ENCODE peak calls at places on chromosome 18, in six cellular contexts. X, B, T, V, G and W are unnamed samples.
A peak's percentile ranks its signal among the peaks of the same experiment; 100 is the strongest.

GRCh38 chr18:31538837-31539236 is 40.9 kb downstream of the DSG2 start:
- DNase-seq in B (no peak), V (no peak), T (no peak), G (no peak), X (no peak), W (no peak)

GRCh38 chr18:77131100-77131651 is 1.4 kb downstream of the MBP start:
- DNase-seq in T (no peak), G (peak; percentile 19), V (peak; percentile 9), X (peak; percentile 42), B (peak; percentile 21), W (no peak)

GRCh38 chr18:79927597-79928562 is 23.6 kb downstream of the SLC66A2 start:
- DNase-seq in G (peak; percentile 59), T (no peak), V (no peak), B (no peak), X (no peak), W (no peak)

GRCh38 chr18:58196164-58196563 is 152.1 kb downstream of the NEDD4L start:
- DNase-seq in V (no peak), X (no peak), B (peak; percentile 75), G (no peak), T (no peak), W (peak; percentile 28)

GRCh38 chr18:3306391-3306790 is 44.5 kb downstream of the MYL12B start:
- DNase-seq in B (peak; percentile 18), G (no peak), T (no peak), X (no peak), V (no peak), W (no peak)

GRCh38 chr18:44912740-44913478 is 232.2 kb downstream of the SETBP1 start:
- DNase-seq in X (no peak), V (no peak), G (no peak), B (no peak), T (peak; percentile 26), W (no peak)

GRCh38 chr18:69161383-69162028 is 239.2 kb upstream of the DOK6 start:
- DNase-seq in V (no peak), B (no peak), X (no peak), T (no peak), G (peak; percentile 31), W (peak; percentile 61)

GRCh38 chr18:58789856-58790255 is 74.8 kb upstream of the ZNF532 start:
- DNase-seq in T (no peak), G (no peak), B (no peak), X (no peak), V (no peak), W (no peak)

GRCh38 chr18:28045176-28045810 is 131.6 kb downstream of the CDH2 start:
- DNase-seq in G (no peak), X (peak; percentile 14), T (no peak), B (peak; percentile 30), V (no peak), W (peak; percentile 73)

GRCh38 chr18:77617681-77618080 is 368.0 kb downstream of the GALR1 start:
- DNase-seq in B (no peak), G (no peak), X (no peak), V (no peak), T (no peak), W (no peak)

GRCh38 chr18:68220458-68220857 is 494.4 kb downstream of the TMX3 start:
- DNase-seq in T (no peak), B (no peak), G (no peak), X (no peak), V (no peak), W (no peak)

GRCh38 chr18:64659186-64659585 is 510.3 kb upstream of the LINC00305 start:
- DNase-seq in V (no peak), B (no peak), T (no peak), G (no peak), X (no peak), W (no peak)

GRCh38 chr18:76708727-76709353 is 113.5 kb upstream of the ZNF236 start:
- DNase-seq in G (no peak), B (no peak), V (no peak), T (no peak), X (no peak), W (no peak)

GRCh38 chr18:34592961-34593382 is 117.1 kb upstream of the DTNA start:
- DNase-seq in G (peak; percentile 50), T (no peak), V (no peak), B (no peak), X (peak; percentile 75), W (peak; percentile 76)

GRCh38 chr18:29164020-29164706 is 987.2 kb upstream of the CDH2 start:
- DNase-seq in X (no peak), B (peak; percentile 96), G (no peak), V (no peak), T (no peak), W (peak; percentile 97)

GRCh38 chr18:13611058-13611615 is 115.2 kb downstream of the FAM210A start:
- DNase-seq in T (peak; percentile 79), X (peak; percentile 28), B (no peak), V (no peak), G (peak; percentile 51), W (peak; percentile 66)
- H3F3A ChIP-seq in T (peaks cover 33% of the 10 kb centered on the region), X (no peaks in the 10 kb centered on the region), B (no peaks in the 10 kb centered on the region), V (no peaks in the 10 kb centered on the region), G (no peaks in the 10 kb centered on the region), W (no peaks in the 10 kb centered on the region)

DNA sequence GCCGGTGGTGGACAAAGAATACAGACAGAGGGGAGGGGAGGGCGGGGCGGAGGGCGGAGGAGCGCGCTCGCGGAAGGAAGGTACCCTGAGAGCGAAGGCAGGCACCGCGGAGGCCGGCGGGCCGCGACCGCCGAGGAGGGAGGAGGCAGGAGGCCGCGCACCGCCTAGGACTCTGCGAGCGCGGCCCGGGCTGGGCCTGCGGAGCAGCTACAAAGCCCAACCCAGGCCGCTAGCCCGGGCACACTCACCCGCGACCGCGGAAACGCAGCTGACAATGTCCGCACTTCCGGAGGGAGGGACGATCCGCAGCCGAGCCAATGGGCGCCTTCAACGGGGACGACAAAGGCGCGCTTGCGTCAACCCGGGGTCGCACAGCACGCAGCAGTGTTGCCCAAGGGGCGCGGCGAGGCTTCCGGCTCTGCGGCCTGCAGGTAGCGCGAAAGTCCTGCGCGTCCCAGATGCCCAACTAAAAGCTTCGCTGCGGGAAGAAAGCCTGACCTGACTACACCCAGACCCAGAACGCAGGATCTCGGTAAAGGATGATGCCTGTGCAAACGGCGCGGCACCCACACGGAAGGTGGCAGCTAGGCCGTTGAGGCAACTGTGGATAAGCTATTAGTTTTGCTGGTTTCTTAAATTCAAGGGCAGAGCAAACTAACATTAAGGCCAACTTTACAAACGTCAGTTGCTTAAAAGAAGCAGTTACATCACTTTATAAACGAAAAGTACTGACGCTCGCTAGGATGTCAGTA is at the start of gene C18orf32:
- DNase-seq in B (peak; percentile 79), V (peak; percentile 88), X (peak; percentile 97), T (peak; percentile 97), G (peak; percentile 95), W (peak; percentile 97)
- H3F3A ChIP-seq in B (peaks cover 18% of the 10 kb centered on the region), V (peaks cover 57% of the 10 kb centered on the region), X (peaks cover 45% of the 10 kb centered on the region), T (peaks cover 55% of the 10 kb centered on the region), G (peaks cover 58% of the 10 kb centered on the region), W (peaks cover 56% of the 10 kb centered on the region)

GRCh38 chr18:23484783-23485182 is 18.5 kb upstream of the RMC1 start:
- DNase-seq in G (no peak), T (no peak), V (no peak), X (no peak), B (no peak), W (no peak)

GRCh38 chr18:23485386-23485785 is 17.9 kb upstream of the RMC1 start:
- DNase-seq in X (peak; percentile 43), G (no peak), T (no peak), B (no peak), V (no peak), W (no peak)

GRCh38 chr18:23479829-23480505 is 23.3 kb upstream of the RMC1 start:
- DNase-seq in B (no peak), V (no peak), T (no peak), G (no peak), X (no peak), W (no peak)
- H3F3A ChIP-seq in B (peaks cover 3% of the 10 kb centered on the region), V (peaks cover 8% of the 10 kb centered on the region), T (peaks cover 11% of the 10 kb centered on the region), G (peaks cover 9% of the 10 kb centered on the region), X (no peaks in the 10 kb centered on the region), W (peaks cover 50% of the 10 kb centered on the region)

GRCh38 chr18:9136315-9137141 is at the start of gene ANKRD12:
- DNase-seq in G (peak; percentile 98), T (peak; percentile 98), X (peak; percentile 94), V (peak; percentile 100), B (peak; percentile 98), W (peak; percentile 98)
- H3F3A ChIP-seq in G (peaks cover 52% of the 10 kb centered on the region), T (peaks cover 89% of the 10 kb centered on the region), X (peaks cover 10% of the 10 kb centered on the region), V (peaks cover 46% of the 10 kb centered on the region), B (peaks cover 11% of the 10 kb centered on the region), W (peaks cover 59% of the 10 kb centered on the region)

GRCh38 chr18:48621815-48622555 is 83.2 kb downstream of the CTIF start:
- DNase-seq in B (no peak), G (no peak), X (no peak), V (peak; percentile 26), T (no peak), W (no peak)

GRCh38 chr18:48622911-48623431 is 84.1 kb downstream of the CTIF start:
- DNase-seq in V (peak; percentile 54), G (no peak), T (no peak), B (no peak), X (peak; percentile 69), W (peak; percentile 51)

GRCh38 chr18:48627216-48627615 is 88.4 kb downstream of the CTIF start:
- DNase-seq in G (no peak), T (no peak), V (no peak), X (no peak), B (peak; percentile 24), W (peak; percentile 34)

GRCh38 chr18:48621240-48621639 is 82.4 kb downstream of the CTIF start:
- DNase-seq in T (no peak), G (no peak), B (peak; percentile 11), V (no peak), X (no peak), W (peak; percentile 92)

DNA sequence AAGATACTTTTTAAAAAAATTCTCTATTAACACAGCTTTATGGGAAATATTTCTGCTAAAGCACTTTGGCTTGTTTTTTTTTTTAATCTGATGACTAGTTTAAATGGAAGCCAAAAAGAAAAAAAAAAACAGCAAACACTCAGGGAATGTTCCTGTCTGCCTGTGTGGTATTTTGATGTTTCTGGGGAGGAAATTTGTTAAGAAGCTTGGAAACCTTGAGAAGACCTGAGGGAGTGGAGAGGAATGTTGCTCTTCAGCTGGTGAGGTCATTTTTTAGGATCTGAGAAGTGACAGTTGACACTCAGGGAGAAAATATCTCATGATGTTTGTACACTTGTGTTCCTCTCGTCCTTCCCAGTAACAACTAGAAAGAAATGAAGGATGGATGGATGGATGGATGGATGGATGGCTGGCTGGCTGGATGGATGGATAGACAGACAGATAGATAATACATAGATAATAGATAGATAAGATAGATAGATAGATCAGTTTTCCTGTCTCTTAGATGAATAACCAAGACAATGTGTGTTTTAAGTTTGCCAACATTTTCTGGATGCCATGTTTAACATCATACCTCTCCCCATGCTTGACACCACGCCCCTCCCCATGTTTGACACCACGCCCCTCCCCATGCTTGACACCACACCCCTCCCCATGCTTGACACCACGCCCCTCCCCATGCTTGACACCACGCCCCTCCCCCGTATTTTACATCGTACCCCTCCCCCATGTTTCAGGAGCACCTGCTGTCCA is 84.8 kb downstream of the CTIF start:
- DNase-seq in V (no peak), T (no peak), G (no peak), X (no peak), B (peak; percentile 6), W (peak; percentile 86)
- H3F3A ChIP-seq in V (peaks cover 39% of the 10 kb centered on the region), T (no peaks in the 10 kb centered on the region), G (no peaks in the 10 kb centered on the region), X (no peaks in the 10 kb centered on the region), B (no peaks in the 10 kb centered on the region), W (peaks cover 49% of the 10 kb centered on the region)

GRCh38 chr18:26071020-26071419 is 19.4 kb downstream of the SS18 start:
- DNase-seq in X (no peak), B (no peak), T (no peak), G (no peak), V (no peak), W (no peak)

GRCh38 chr18:26074256-26074655 is 16.2 kb downstream of the SS18 start:
- DNase-seq in B (no peak), X (no peak), G (no peak), V (no peak), T (no peak), W (no peak)

GRCh38 chr18:26073742-26074141 is 16.7 kb downstream of the SS18 start:
- DNase-seq in V (no peak), X (no peak), G (no peak), B (peak; percentile 64), T (no peak), W (no peak)

GRCh38 chr18:26071725-26072124 is 18.7 kb downstream of the SS18 start:
- DNase-seq in B (no peak), G (no peak), V (no peak), X (no peak), T (no peak), W (no peak)
- H3F3A ChIP-seq in B (no peaks in the 10 kb centered on the region), G (no peaks in the 10 kb centered on the region), V (no peaks in the 10 kb centered on the region), X (no peaks in the 10 kb centered on the region), T (no peaks in the 10 kb centered on the region), W (peaks cover 10% of the 10 kb centered on the region)